ENCODE peak calls at places on chromosomes 2 and 18, in six cellular contexts. N, P, R, W, I and U are unnamed samples. For H3K4me1 and H3K9me3, the result is how much of the 10 kb centered on the place peaks cover.

GRCh38 chr2:102271844-102272243 is 39.5 kb upstream of the IL1RL1 start:
- DNase-seq in N (no peak), P (no peak), R (no peak), W (no peak), I (no peak), U (no peak)

GRCh38 chr2:77028032-77028600 is 494.1 kb downstream of the LRRTM4 start:
- DNase-seq in N (peak), P (no peak), R (no peak), W (no peak), I (no peak), U (no peak)

GRCh38 chr2:71347517-71347916 is 15.9 kb downstream of the ZNF638 start:
- DNase-seq in N (peak), P (no peak), R (no peak), W (no peak), I (no peak), U (no peak)

GRCh38 chr2:10519067-10519740 is 71.1 kb upstream of the ODC1 start:
- DNase-seq in N (no peak), P (no peak), R (no peak), W (no peak), I (no peak), U (no peak)

GRCh38 chr2:120283649-120284048 is 31.0 kb downstream of the RALB start:
- DNase-seq in N (peak), P (no peak), R (no peak), W (no peak), I (no peak), U (no peak)

GRCh38 chr2:46538393-46538792 is 59.0 kb downstream of the TMEM247 start:
- DNase-seq in N (no peak), P (no peak), R (no peak), W (no peak), I (no peak), U (no peak)

GRCh38 chr18:22543764-22544163 is 126.0 kb upstream of the CTAGE1 start:
- DNase-seq in N (no peak), P (no peak), R (no peak), W (no peak), I (no peak), U (no peak)

GRCh38 chr18:26802330-26803200 is 62.9 kb downstream of the AQP4 start:
- DNase-seq in N (no peak), P (no peak), R (no peak), W (no peak), I (no peak), U (no peak)

GRCh38 chr2:157221394-157221988 is 36.0 kb upstream of the GALNT5 start:
- DNase-seq in N (no peak), P (peak), R (no peak), W (no peak), I (no peak), U (no peak)

DNA sequence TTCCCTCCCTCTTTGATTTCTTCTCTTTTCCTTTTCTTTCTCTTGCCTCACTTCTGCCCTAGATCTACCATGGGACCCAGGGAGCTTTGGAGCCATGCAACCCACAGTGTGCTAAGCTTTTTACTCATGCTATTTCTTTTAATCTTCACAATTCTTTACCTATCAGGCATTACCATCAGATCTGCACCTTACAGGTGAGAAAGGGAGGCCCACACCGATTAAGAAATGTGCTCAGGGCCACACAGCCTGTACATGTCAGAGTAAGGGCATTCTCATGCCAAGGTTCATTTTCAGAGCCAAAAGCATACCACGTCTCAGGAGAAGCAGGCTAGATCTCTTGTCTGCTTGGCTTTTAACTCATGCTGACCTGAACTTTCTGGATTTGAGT is 161.9 kb downstream of the RPIA start:
- DNase-seq in N (no peak), P (no peak), R (no peak), W (no peak), I (no peak), U (no peak)
- H3K4me1 ChIP-seq in N (under half), P (under half), R (under half), W (under half), I (under half), U (under half)

DNA sequence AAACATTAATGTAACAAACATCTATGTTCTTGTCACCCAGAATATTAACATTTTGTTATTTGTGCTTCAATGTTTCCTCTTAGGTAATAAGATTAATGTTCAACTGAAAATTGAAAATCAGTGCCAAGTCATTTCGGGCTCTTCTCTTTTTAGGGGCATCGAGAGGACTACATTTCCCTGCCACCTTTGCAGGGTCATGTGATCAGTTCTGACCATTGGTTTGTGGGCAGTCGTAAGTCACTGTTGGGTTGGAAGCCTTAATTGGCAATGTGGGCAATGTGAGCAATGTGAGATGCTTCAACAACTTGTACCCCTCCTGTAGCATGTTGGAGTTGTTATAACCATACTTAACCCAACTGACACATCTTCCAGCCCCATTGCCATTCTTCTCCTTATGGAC is 10.1 kb upstream of the CYRIA start:
- DNase-seq in N (no peak), P (no peak), R (no peak), W (no peak), I (no peak), U (no peak)
- H3K27ac ChIP-seq in N (no peak), P (no peak), R (no peak), W (no peak), I (no peak), U (no peak)

GRCh38 chr2:125444106-125444505 is 1211.9 kb upstream of the GYPC start:
- DNase-seq in N (no peak), P (no peak), R (no peak), W (no peak), I (no peak), U (no peak)
- H3K9me3 ChIP-seq in N (under half), P (under half), R (under half), W (under half), I (under half), U (under half)

GRCh38 chr18:44521673-44522032 is 159.0 kb upstream of the SETBP1 start:
- DNase-seq in N (no peak), P (no peak), R (no peak), W (no peak), I (no peak), U (no peak)

GRCh38 chr18:44520981-44521672 is 159.6 kb upstream of the SETBP1 start:
- DNase-seq in N (no peak), P (no peak), R (no peak), W (peak), I (no peak), U (no peak)

DNA sequence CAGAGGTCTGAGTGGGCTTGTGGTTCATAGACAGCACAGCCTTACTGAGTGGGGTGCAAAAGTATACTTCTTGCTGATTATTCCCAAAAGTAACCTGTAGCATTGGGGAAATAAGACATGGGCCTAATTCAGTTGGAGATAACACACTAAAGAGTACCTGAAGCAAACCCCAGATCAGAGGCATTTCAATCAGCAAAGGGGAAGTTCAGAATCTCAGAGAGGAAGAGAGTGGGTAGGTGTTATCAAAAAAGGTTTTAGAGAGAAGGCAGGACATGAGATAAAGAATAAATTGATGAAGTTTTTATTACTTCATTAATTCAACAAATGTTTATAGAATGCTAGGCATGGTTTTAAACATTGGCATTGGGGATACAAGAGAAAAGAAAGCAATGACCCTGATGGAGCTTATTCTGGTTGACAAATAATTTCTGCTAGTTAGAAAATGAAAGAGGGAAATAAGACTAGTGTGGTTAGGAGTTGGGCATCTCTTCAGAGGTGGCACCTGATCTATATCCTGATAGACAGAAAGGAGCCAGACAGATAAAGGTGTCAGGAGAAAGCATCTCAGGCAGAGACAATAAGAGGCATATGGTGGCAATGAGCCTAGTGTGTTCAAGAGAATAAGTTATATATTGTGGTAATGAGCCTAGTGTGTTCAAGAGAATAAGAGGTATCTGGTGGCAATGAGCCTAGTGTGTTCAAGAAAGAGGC is 153.8 kb upstream of the SETBP1 start:
- DNase-seq in N (no peak), P (no peak), R (no peak), W (no peak), I (no peak), U (no peak)
- H3K4me1 ChIP-seq in N (under half), P (under half), R (under half), W (under half), I (under half), U (under half)

GRCh38 chr2:15808980-15809379 is 131.4 kb upstream of the MYCN start:
- DNase-seq in N (peak), P (no peak), R (no peak), W (no peak), I (no peak), U (no peak)
- H3K27ac ChIP-seq in N (peak), P (no peak), R (no peak), W (no peak), I (no peak), U (no peak)

DNA sequence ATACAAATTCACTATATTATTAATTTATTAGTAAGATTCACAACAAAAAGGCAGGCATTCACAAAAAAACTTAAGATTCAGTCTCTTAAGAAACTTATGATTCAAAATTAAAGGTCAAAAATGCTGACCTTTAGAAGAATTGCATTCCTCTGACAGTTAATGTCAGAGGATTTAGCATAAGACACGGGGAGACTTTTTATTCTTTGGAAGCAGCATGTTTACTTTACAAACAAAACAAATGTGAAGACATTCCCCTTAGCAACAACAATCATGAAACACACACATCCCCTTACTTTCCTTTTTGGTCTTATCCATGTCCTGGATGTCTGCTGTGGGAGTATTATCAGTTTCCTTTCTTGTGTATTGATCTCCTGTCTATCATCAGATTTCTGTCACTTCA is 117.1 kb downstream of the RAD51AP2 start:
- DNase-seq in N (no peak), P (no peak), R (no peak), W (no peak), I (no peak), U (no peak)
- H3K9me3 ChIP-seq in N (under half), P (under half), R (under half), W (under half), I (under half), U (under half)